ENCODE peak calls at places on chromosomes 4 and X, in six cellular contexts. V is transverse colon, S is ELR, Z is stomach, T is neural crest cell, H is NCI-H2081. U is an unnamed sample.

GRCh38 chrX:21725498-21725897 is 32.4 kb downstream of the SMPX start:
- DNase-seq in V (no peak), Z (no peak), H (peak), T (no peak), S (peak), U (no peak)

GRCh38 chrX:120476714-120477113 is 7.6 kb upstream of the LAMP2 start:
- DNase-seq in H (no peak), S (no peak), T (no peak), Z (no peak), V (no peak), U (no peak)

GRCh38 chr4:113872426-113873260 is 106.8 kb downstream of the ARSJ start:
- DNase-seq in Z (no peak), V (no peak), S (peak), H (no peak), T (no peak), U (no peak)

GRCh38 chr4:3371581-3372001 is 70.2 kb upstream of the HGFAC start:
- DNase-seq in H (no peak), Z (no peak), T (no peak), V (no peak), S (no peak), U (no peak)

GRCh38 chrX:23959781-23960180 is 52.0 kb downstream of the CXorf58 start:
- DNase-seq in S (no peak), H (no peak), V (no peak), Z (no peak), T (no peak), U (no peak)

GRCh38 chr4:76224193-76224592 is 10.6 kb upstream of the SCARB2 start:
- DNase-seq in H (no peak), Z (no peak), T (no peak), V (no peak), S (no peak), U (no peak)

GRCh38 chr4:163167333-163167626 is 590 bp upstream of the NAF1 start:
- DNase-seq in V (no peak), H (no peak), S (peak), T (no peak), Z (no peak), U (no peak)

GRCh38 chr4:119898211-119898610 is 168.4 kb downstream of the MAD2L1 start:
- DNase-seq in T (no peak), V (no peak), Z (no peak), H (no peak), S (no peak), U (no peak)

GRCh38 chrX:16671005-16671404 is 21.0 kb downstream of the S100G start:
- DNase-seq in T (no peak), V (no peak), Z (no peak), S (peak), H (peak), U (no peak)

GRCh38 chr4:56953680-56954520 is 23.5 kb downstream of the NOA1 start:
- DNase-seq in V (no peak), H (no peak), T (no peak), Z (no peak), S (no peak), U (no peak)

GRCh38 chr4:1011022-1011694 is at the start of gene FGFRL1:
- DNase-seq in T (peak), Z (peak), S (peak), V (peak), H (no peak), U (peak)

GRCh38 chrX:135974279-135974856 is 580 bp upstream of the MMGT1 start:
- DNase-seq in H (peak), V (peak), Z (peak), T (peak), S (peak), U (peak)

GRCh38 chr4:113636438-113636818 is 125.1 kb downstream of the CAMK2D start:
- DNase-seq in S (peak), V (no peak), T (no peak), Z (no peak), H (no peak), U (no peak)

GRCh38 chr4:13657016-13657415 is 29.5 kb upstream of the BOD1L1 start:
- DNase-seq in S (no peak), H (no peak), T (no peak), Z (no peak), V (no peak), U (no peak)

GRCh38 chr4:165096776-165097175 is 15.9 kb downstream of the TMEM192 start:
- DNase-seq in T (no peak), V (no peak), H (peak), Z (no peak), S (peak), U (no peak)

GRCh38 chrX:74949717-74950116 is 24.5 kb upstream of the NEXMIF start:
- DNase-seq in Z (no peak), H (no peak), S (no peak), T (no peak), V (no peak), U (no peak)

GRCh38 chrX:11381464-11381863 is 88.3 kb downstream of the AMELX start:
- DNase-seq in S (peak), H (peak), Z (no peak), T (peak), V (peak), U (peak)

GRCh38 chr4:161254375-161254774 is 909.4 kb downstream of the FSTL5 start:
- DNase-seq in T (no peak), Z (no peak), V (no peak), S (peak), H (no peak), U (no peak)